ENCODE peak calls at places on chromosomes 5 and 9, in nine cellular contexts. P is endothelial cell; E is kidney epithelial cell; A is GM12865; L is fibroblast of the aortic adventitia; U is GM20000; Q is HFFc6; D is A549; Y is CD8-positive, alpha-beta T cell. F is an unnamed sample.
A peak's percentile ranks its signal among the peaks of the same experiment; 100 is the strongest.

GRCh38 chr5:41878173-41878572 is 7.9 kb upstream of the OXCT1 start:
- DNase-seq in Y (no peak), Q (no peak), D (no peak), P (no peak), U (no peak), E (no peak), L (no peak), A (no peak), F (no peak)

GRCh38 chr9:37929441-37929895 is 25.5 kb upstream of the SLC25A51 start:
- DNase-seq in P (no peak), A (no peak), L (peak; percentile 64), D (no peak), E (no peak), Q (peak; percentile 46), U (no peak), Y (no peak), F (no peak)

GRCh38 chr5:94024101-94024500 is 282.7 kb upstream of the POU5F2 start:
- DNase-seq in A (no peak), U (no peak), P (no peak), Q (no peak), Y (no peak), E (no peak), D (no peak), L (peak; percentile 65), F (no peak)

GRCh38 chr5:64299805-64300204 is 134.2 kb downstream of the RNF180 start:
- DNase-seq in L (no peak), D (no peak), Q (no peak), A (no peak), Y (no peak), P (no peak), U (no peak), E (peak; percentile 32), F (no peak)

GRCh38 chr9:133023117-133023890 is 7.5 kb upstream of the GTF3C5 start:
- DNase-seq in D (no peak), Y (peak; percentile 53), E (no peak), L (no peak), A (peak; percentile 55), Q (no peak), P (no peak), U (peak; percentile 36), F (no peak)

GRCh38 chr9:127520941-127521918 is 69.9 kb downstream of the LRSAM1 start:
- DNase-seq in A (no peak), Y (no peak), U (no peak), L (peak; percentile 88), Q (peak; percentile 70), P (peak; percentile 65), D (no peak), E (no peak), F (no peak)

GRCh38 chr5:80406980-80407734 is 707 bp upstream of the ZFYVE16 start:
- DNase-seq in L (no peak), Y (peak; percentile 51), E (no peak), P (peak; percentile 9), U (no peak), D (no peak), A (peak; percentile 45), Q (peak; percentile 7), F (no peak)

GRCh38 chr5:79971156-79971555 is 19.9 kb downstream of the MTX3 start:
- DNase-seq in Q (peak; percentile 26), Y (no peak), E (no peak), U (no peak), P (no peak), D (no peak), A (no peak), L (peak; percentile 45), F (no peak)

GRCh38 chr5:179806250-179807045 is at the start of gene MGAT4B:
- DNase-seq in A (peak; percentile 88), D (no peak), Q (peak; percentile 48), Y (peak; percentile 78), E (no peak), U (peak; percentile 96), P (peak; percentile 58), L (peak; percentile 61), F (peak; percentile 50)

GRCh38 chr9:68999393-69000105 is 14.4 kb downstream of the PRKACG start:
- DNase-seq in E (peak; percentile 29), U (peak; percentile 81), L (peak; percentile 74), P (peak; percentile 70), Y (peak; percentile 72), D (peak; percentile 54), A (peak; percentile 88), Q (peak; percentile 72), F (peak; percentile 57)

GRCh38 chr9:85715587-85715986 is 26.2 kb downstream of the AGTPBP1 start:
- DNase-seq in E (no peak), Y (no peak), D (no peak), L (peak; percentile 34), U (no peak), A (peak; percentile 72), Q (no peak), P (no peak), F (no peak)

GRCh38 chr9:85717220-85717619 is 24.5 kb downstream of the AGTPBP1 start:
- DNase-seq in Q (no peak), D (no peak), P (no peak), A (no peak), L (no peak), U (no peak), E (no peak), Y (no peak), F (no peak)

GRCh38 chr9:85713897-85714296 is 27.9 kb downstream of the AGTPBP1 start:
- DNase-seq in E (no peak), A (no peak), U (no peak), Q (no peak), P (no peak), D (no peak), Y (no peak), L (peak; percentile 68), F (no peak)

DNA sequence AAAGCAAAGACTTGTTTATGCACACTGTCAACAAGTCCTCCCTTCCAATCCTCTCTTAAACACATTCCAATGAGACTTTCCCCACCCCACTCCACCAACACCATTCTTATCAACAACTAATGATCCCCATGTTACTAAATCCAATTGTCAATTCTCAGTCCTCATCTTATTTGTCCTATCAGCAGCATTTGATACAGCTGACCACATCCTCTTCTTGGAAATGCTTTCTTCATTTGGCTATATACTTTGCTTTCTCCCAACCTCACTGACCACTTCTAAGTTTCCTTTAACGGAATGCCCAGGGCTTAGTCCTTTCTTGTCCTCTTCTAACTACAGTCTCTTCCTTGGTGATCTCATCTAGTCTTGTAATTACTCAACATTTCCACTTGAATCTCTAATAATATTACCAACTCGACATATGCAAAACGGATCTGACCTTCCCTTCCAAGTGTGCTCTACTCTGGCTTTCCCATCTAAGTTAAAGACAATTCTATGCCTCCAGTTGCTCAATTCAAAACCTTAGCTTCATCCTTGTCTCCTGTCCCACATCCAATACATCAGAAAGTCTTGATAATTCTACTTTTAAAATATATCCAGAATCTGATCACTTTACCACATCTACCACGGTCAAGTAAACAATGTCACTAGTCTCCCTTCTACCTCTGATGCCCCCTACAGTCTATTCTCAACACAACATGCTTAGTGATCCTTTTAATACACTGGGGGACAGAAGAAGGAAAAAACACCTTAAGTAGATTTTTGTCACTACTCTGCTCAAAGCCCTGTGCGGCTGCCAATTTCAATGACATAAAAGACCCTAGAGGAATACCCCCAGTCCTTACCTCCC is 25.5 kb downstream of the AGTPBP1 start:
- DNase-seq in E (no peak), Y (no peak), P (no peak), A (peak; percentile 46), Q (no peak), D (no peak), L (no peak), U (peak; percentile 36), F (no peak)
- TF ChIP-seq CTCF in E (no peak), Y (no peak), P (peak; percentile 21), A (peak; percentile 43), Q (peak; percentile 37), D (peak; percentile 9), L (no peak), U (peak; percentile 5), F (peak; percentile 39)

DNA sequence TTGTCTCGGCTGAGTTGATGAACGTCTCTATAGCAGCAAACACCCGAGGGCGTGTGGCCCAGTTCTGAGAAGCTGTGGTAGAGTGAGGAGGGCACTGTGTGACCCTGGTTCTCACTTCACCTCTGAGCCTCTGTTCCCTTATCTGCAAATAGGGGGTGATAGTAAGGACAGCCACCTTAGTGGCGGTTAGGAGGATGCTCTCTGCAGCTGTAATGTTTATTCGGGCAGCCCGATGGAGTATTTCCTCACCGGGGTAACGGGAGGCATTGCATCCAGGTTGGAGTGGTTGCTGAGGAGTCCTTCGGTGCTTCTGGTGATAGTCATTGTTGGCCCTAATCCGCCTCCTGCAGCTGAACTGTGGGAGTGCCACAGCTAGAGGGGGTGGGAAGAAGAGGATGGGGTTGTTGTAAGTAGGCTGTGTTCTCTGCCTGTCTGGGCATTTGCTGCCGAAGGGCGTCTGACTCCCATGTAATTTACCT is 13.9 kb downstream of the PRRC2B start:
- DNase-seq in L (peak; percentile 59), U (no peak), A (no peak), E (no peak), P (peak; percentile 43), Q (no peak), Y (peak; percentile 68), D (no peak), F (no peak)
- TF ChIP-seq CTCF in L (peak; percentile 62), U (no peak), A (no peak), E (peak; percentile 33), P (no peak), Q (peak; percentile 46), Y (peak; percentile 63), D (no peak), F (no peak)

DNA sequence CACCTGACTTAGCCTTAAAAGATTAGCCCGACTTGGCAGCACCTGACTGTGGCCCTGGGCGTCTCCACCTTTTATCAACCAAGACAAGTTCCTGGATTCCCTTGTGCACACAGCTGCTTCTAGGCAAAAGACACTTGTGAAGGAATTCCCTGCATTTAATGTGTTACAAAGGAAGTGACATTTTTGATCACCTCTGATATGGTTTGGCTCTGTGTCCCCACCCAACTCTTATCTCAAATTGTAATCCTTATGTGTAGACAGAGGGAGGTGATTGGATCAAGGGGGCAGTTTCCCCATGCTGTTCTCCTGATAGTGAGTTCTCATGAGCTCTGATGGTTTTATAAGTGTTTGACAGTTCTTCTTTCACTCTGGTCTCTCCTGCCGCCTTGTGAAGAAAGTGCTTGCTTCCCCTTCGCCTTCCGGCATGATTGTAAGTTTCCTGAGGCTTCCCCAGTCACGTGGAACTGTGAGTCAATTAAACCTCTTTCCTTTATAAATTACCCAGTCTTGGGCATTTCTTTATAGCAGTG is 2.6 kb upstream of the CPEB4 start:
- DNase-seq in E (no peak), U (no peak), D (no peak), P (no peak), Q (no peak), A (peak; percentile 51), Y (no peak), L (no peak), F (no peak)
- TF ChIP-seq CTCF in E (no peak), U (no peak), D (no peak), P (no peak), Q (no peak), A (no peak), Y (no peak), L (no peak), F (no peak)

DNA sequence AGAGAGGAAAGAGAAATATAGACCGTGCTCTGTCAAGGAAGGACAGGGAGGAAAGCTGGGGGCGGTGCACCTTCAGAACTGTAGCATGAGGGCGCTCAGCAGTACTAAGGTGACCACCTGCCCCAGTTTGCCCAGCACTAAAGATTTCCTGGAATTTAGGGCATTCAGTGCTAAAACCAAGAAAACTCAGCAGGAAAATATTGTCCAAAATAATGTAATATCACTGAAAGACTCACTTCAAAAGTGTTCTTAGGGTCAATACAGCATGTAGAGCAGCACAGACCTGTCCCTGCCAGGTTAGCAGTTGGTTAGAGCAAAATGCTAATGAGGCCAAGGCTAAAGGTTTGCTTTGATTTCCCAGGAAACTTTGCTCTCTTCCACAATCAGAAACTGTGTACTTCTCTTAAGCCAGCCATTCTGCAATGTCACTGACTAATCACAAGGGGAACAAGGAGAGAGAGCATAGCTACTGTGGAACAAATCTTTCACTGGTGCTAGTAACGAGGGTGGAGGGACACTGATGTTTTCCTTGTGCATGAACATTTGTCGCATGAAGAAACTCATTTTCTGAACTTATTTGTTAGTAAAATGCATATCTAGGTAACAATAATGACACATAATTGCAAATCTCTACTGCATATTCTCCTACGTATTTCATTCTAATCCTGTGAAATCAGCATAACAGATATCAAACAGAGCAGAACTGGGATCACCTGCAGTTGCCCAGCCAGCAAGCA is 53.0 kb upstream of the GRAMD2B start:
- DNase-seq in D (no peak), Y (no peak), Q (peak; percentile 39), U (no peak), A (no peak), P (no peak), L (no peak), E (no peak), F (no peak)
- TF ChIP-seq CTCF in D (no peak), Y (no peak), Q (peak; percentile 49), U (no peak), A (no peak), P (no peak), L (peak; percentile 28), E (no peak), F (peak; percentile 41)